ENCODE peak calls at places on chromosomes 3 and 15, in six cellular contexts. Y is endothelial cell, C is neural crest cell, I is body of pancreas, A is AG09309, B is D721Med. E is an unnamed sample.

GRCh38 chr3:132867956-132868355 is 145.7 kb upstream of the NPHP3 start:
- DNase-seq in Y (no peak), C (no peak), I (no peak), A (no peak), B (no peak), E (no peak)

GRCh38 chr3:69855436-69856162 is 116.3 kb downstream of the MITF start:
- DNase-seq in Y (no peak), C (no peak), I (no peak), A (no peak), B (no peak), E (no peak)

GRCh38 chr3:196604548-196604947 is 34.9 kb upstream of the NRROS start:
- DNase-seq in Y (no peak), C (no peak), I (no peak), A (no peak), B (no peak), E (no peak)

GRCh38 chr3:146125946-146126345 is 35.0 kb downstream of the PLOD2 start:
- DNase-seq in Y (no peak), C (no peak), I (no peak), A (peak; percentile 86), B (no peak), E (no peak)

GRCh38 chr3:126083138-126083445 is 832 bp downstream of the SLC41A3 start:
- DNase-seq in Y (no peak), C (no peak), I (no peak), A (no peak), B (no peak), E (no peak)

GRCh38 chr3:99957086-99957821 is 139.6 kb downstream of the CMSS1 start:
- DNase-seq in Y (no peak), C (no peak), I (no peak), A (no peak), B (no peak), E (no peak)

GRCh38 chr15:57259511-57260143 is 116.7 kb upstream of the CGNL1 start:
- DNase-seq in Y (no peak), C (peak; percentile 23), I (no peak), A (no peak), B (no peak), E (no peak)

GRCh38 chr3:190862209-190863118 is at the start of gene GMNC:
- DNase-seq in Y (peak; percentile 79), C (peak; percentile 66), I (peak; percentile 87), A (no peak), B (no peak), E (peak; percentile 30)

GRCh38 chr3:44924102-44925084 is 50.0 kb downstream of the TGM4 start:
- DNase-seq in Y (no peak), C (no peak), I (no peak), A (no peak), B (no peak), E (no peak)

GRCh38 chr15:39448409-39448808 is 132.5 kb upstream of the THBS1 start:
- DNase-seq in Y (no peak), C (no peak), I (no peak), A (no peak), B (no peak), E (no peak)

GRCh38 chr15:52227456-52227855 is 36.3 kb upstream of the GNB5 start:
- DNase-seq in Y (peak; percentile 58), C (peak; percentile 48), I (peak; percentile 84), A (peak; percentile 61), B (peak; percentile 75), E (no peak)

GRCh38 chr3:30984855-30985793 is 90.7 kb upstream of the GADL1 start:
- DNase-seq in Y (no peak), C (no peak), I (no peak), A (no peak), B (no peak), E (no peak)

GRCh38 chr3:22835041-22835440 is 368.1 kb upstream of the UBE2E2 start:
- DNase-seq in Y (no peak), C (no peak), I (no peak), A (no peak), B (no peak), E (no peak)

GRCh38 chr3:136634821-136635220 is 117.4 kb downstream of the STAG1 start:
- DNase-seq in Y (no peak), C (no peak), I (no peak), A (no peak), B (no peak), E (no peak)

GRCh38 chr3:114634635-114635034 is 340.8 kb downstream of the TIGIT start:
- DNase-seq in Y (no peak), C (no peak), I (no peak), A (no peak), B (no peak), E (no peak)

GRCh38 chr15:85514413-85514812 is 134.0 kb downstream of the AKAP13 start:
- DNase-seq in Y (no peak), C (no peak), I (no peak), A (no peak), B (no peak), E (no peak)

GRCh38 chr3:17645074-17645698 is 97.2 kb downstream of the TBC1D5 start:
- DNase-seq in Y (peak; percentile 40), C (peak; percentile 25), I (peak; percentile 18), A (no peak), B (no peak), E (no peak)

GRCh38 chr15:63973212-63974009 is 72.9 kb downstream of the DAPK2 start:
- DNase-seq in Y (no peak), C (no peak), I (no peak), A (peak; percentile 82), B (no peak), E (no peak)

GRCh38 chr3:39910828-39911464 is 101.5 kb downstream of the MYRIP start:
- DNase-seq in Y (no peak), C (no peak), I (no peak), A (no peak), B (no peak), E (no peak)

GRCh38 chr3:114809668-114810413 is 337.2 kb downstream of the ZBTB20 start:
- DNase-seq in Y (no peak), C (no peak), I (no peak), A (no peak), B (no peak), E (no peak)

GRCh38 chr15:92377083-92377789 is 16.4 kb upstream of the ST8SIA2 start:
- DNase-seq in Y (no peak), C (no peak), I (no peak), A (no peak), B (no peak), E (no peak)

GRCh38 chr3:130508970-130509369 is 8.0 kb upstream of the COL6A6 start:
- DNase-seq in Y (no peak), C (no peak), I (no peak), A (no peak), B (no peak), E (no peak)

GRCh38 chr15:62412634-62413033 is 247.5 kb upstream of the C2CD4B start:
- DNase-seq in Y (no peak), C (no peak), I (no peak), A (no peak), B (no peak), E (no peak)

GRCh38 chr3:129413687-129414506 is 14.5 kb downstream of the EFCAB12 start:
- DNase-seq in Y (no peak), C (no peak), I (no peak), A (peak; percentile 69), B (no peak), E (no peak)

GRCh38 chr3:50853936-50854335 is 179.2 kb downstream of the DOCK3 start:
- DNase-seq in Y (no peak), C (no peak), I (no peak), A (no peak), B (no peak), E (no peak)

GRCh38 chr3:184186184-184186901 is at the start of gene ABCF3:
- DNase-seq in Y (no peak), C (no peak), I (no peak), A (no peak), B (no peak), E (no peak)

DNA sequence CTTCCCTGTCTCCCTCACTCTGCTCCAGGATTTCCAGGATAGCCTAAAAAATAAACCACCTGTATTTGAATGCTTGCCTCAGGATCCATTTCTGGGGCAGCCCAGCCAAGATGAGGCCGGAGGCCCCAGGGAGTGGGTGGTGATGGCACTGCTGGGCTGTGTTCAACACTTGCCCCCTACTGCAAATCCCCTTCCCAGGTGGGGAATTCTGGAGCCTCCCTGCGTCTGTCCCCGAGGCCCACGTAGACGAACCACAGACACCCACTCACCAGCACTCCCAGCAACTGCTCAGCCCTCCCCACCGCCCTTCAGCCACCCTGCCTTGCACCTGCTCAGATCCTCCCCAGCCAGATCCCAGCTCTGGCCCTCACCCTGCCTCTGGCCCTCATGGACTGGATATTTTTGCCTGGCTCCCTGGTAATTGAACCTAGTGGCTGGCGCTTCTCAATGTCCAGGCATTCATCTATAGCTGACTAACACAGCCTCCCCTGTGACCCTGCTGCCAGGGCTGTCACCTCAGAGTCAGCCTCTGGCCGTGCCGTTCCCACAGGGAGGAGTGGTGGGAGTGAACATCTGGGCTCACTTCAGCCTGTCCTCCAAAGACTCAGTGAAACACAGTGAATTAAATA is 17.1 kb upstream of the EPB42 start:
- DNase-seq in Y (no peak), C (no peak), I (no peak), A (no peak), B (no peak), E (no peak)
- TF ChIP-seq CTCF in Y (no peak), C (no peak), I (no peak), A (no peak), B (no peak), E (no peak)

DNA sequence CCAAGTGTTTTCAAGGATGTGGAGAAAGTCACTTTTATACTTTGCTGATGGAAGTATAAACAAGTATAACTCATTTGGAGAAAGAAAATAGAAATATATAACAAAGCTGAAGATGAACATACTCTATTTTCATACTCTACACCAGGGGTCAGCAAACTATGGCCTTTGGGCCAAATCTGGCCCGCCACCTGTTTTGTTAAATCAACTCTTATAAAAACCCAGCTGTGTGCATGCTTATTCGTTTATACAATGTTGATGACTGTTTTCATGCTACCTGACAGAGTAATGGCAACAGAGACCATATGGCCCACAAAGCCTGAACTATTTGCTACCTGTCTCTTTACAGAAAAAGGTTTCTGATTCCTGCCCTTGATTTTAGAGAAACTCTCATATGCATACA is 124.0 kb downstream of the NR1D2 start:
- DNase-seq in Y (no peak), C (no peak), I (no peak), A (no peak), B (no peak), E (no peak)
- TF ChIP-seq CTCF in Y (peak; percentile 24), C (peak; percentile 39), I (peak; percentile 29), A (no peak), B (peak; percentile 43), E (no peak)

GRCh38 chr15:66130496-66131014 is 123.0 kb downstream of the MEGF11 start:
- DNase-seq in Y (no peak), C (no peak), I (no peak), A (no peak), B (no peak), E (no peak)
- TF ChIP-seq CTCF in Y (no peak), C (no peak), I (no peak), A (no peak), B (peak; percentile 1), E (no peak)

GRCh38 chr3:51977449-51978142 is 2.7 kb downstream of the ABHD14A start:
- DNase-seq in Y (no peak), C (no peak), I (no peak), A (no peak), B (no peak), E (no peak)

GRCh38 chr3:51971350-51971749 is 2.5 kb downstream of the ABHD14B start:
- DNase-seq in Y (no peak), C (no peak), I (no peak), A (no peak), B (no peak), E (no peak)

GRCh38 chr3:51974963-51975856 is at the start of gene ABHD14A:
- DNase-seq in Y (peak; percentile 64), C (no peak), I (peak; percentile 65), A (no peak), B (no peak), E (peak; percentile 54)

GRCh38 chr3:51975857-51976549 is 1.1 kb downstream of the ABHD14A start:
- DNase-seq in Y (peak; percentile 64), C (peak; percentile 66), I (peak; percentile 66), A (peak; percentile 7), B (no peak), E (peak; percentile 69)

GRCh38 chr3:51974277-51974962 is 444 bp upstream of the ABHD14A start:
- DNase-seq in Y (no peak), C (no peak), I (no peak), A (no peak), B (no peak), E (no peak)
- TF ChIP-seq CTCF in Y (peak; percentile 10), C (no peak), I (no peak), A (no peak), B (no peak), E (no peak)